ENCODE peak calls at places on chromosomes 2 and 18, in six cellular contexts. One of them, this sample, is unnamed.

GRCh38 chr2:33681333-33681732 is 82.2 kb upstream of the FAM98A start:
- DNase-seq in left cardiac atrium: no peak
- DNase-seq in cardiac septum: no peak
- DNase-seq in A549: peak; percentile 30
- DNase-seq in EL: peak; percentile 12
- DNase-seq in choroid plexus epithelial cell: peak; percentile 10
- DNase-seq in this sample: no peak

GRCh38 chr2:29443627-29444026 is 328.4 kb downstream of the CLIP4 start:
- DNase-seq in A549: no peak
- DNase-seq in left cardiac atrium: no peak
- DNase-seq in cardiac septum: no peak
- DNase-seq in EL: peak; percentile 86
- DNase-seq in choroid plexus epithelial cell: peak; percentile 29
- DNase-seq in this sample: no peak

GRCh38 chr2:138424436-138425140 is 77.0 kb upstream of the SPOPL start:
- DNase-seq in choroid plexus epithelial cell: no peak
- DNase-seq in A549: no peak
- DNase-seq in left cardiac atrium: no peak
- DNase-seq in cardiac septum: no peak
- DNase-seq in EL: no peak
- DNase-seq in this sample: no peak

GRCh38 chr2:239531456-239532304 is 130.9 kb upstream of the HDAC4 start:
- DNase-seq in left cardiac atrium: no peak
- DNase-seq in choroid plexus epithelial cell: no peak
- DNase-seq in EL: no peak
- DNase-seq in A549: no peak
- DNase-seq in cardiac septum: no peak
- DNase-seq in this sample: peak; percentile 7

GRCh38 chr18:31666055-31666454 is 18.3 kb downstream of the B4GALT6 start:
- DNase-seq in left cardiac atrium: no peak
- DNase-seq in choroid plexus epithelial cell: no peak
- DNase-seq in EL: no peak
- DNase-seq in cardiac septum: no peak
- DNase-seq in A549: no peak
- DNase-seq in this sample: no peak

GRCh38 chr2:28413152-28413895 is 20.7 kb downstream of the FOSL2 start:
- DNase-seq in cardiac septum: peak; percentile 71
- DNase-seq in left cardiac atrium: no peak
- DNase-seq in A549: peak; percentile 51
- DNase-seq in choroid plexus epithelial cell: peak; percentile 72
- DNase-seq in EL: no peak
- DNase-seq in this sample: no peak

GRCh38 chr18:45588284-45588683 is 27.0 kb upstream of the SLC14A2 start:
- DNase-seq in choroid plexus epithelial cell: peak; percentile 41
- DNase-seq in EL: peak; percentile 81
- DNase-seq in cardiac septum: no peak
- DNase-seq in left cardiac atrium: no peak
- DNase-seq in A549: no peak
- DNase-seq in this sample: no peak

GRCh38 chr2:207046642-207047213 is 107.4 kb downstream of the CPO start:
- DNase-seq in cardiac septum: no peak
- DNase-seq in A549: peak; percentile 4
- DNase-seq in EL: peak; percentile 33
- DNase-seq in left cardiac atrium: no peak
- DNase-seq in choroid plexus epithelial cell: peak; percentile 59
- DNase-seq in this sample: no peak

GRCh38 chr2:15307526-15307925 is 253.6 kb downstream of the NBAS start:
- DNase-seq in choroid plexus epithelial cell: peak; percentile 56
- DNase-seq in cardiac septum: no peak
- DNase-seq in EL: no peak
- DNase-seq in left cardiac atrium: no peak
- DNase-seq in A549: no peak
- DNase-seq in this sample: no peak

GRCh38 chr2:208509586-208509985 is 103.0 kb downstream of the PTH2R start:
- DNase-seq in A549: no peak
- DNase-seq in left cardiac atrium: no peak
- DNase-seq in cardiac septum: no peak
- DNase-seq in EL: no peak
- DNase-seq in choroid plexus epithelial cell: no peak
- DNase-seq in this sample: no peak

GRCh38 chr2:26646986-26647672 is 6.0 kb upstream of the CIB4 start:
- DNase-seq in choroid plexus epithelial cell: no peak
- DNase-seq in EL: no peak
- DNase-seq in A549: no peak
- DNase-seq in cardiac septum: no peak
- DNase-seq in left cardiac atrium: no peak
- DNase-seq in this sample: no peak

GRCh38 chr18:71743634-71744033 is 800.5 kb downstream of the CBLN2 start:
- DNase-seq in cardiac septum: no peak
- DNase-seq in EL: no peak
- DNase-seq in choroid plexus epithelial cell: no peak
- DNase-seq in A549: no peak
- DNase-seq in left cardiac atrium: no peak
- DNase-seq in this sample: no peak

GRCh38 chr18:45106331-45106774 is 425.7 kb downstream of the SETBP1 start:
- DNase-seq in choroid plexus epithelial cell: peak; percentile 6
- DNase-seq in left cardiac atrium: no peak
- DNase-seq in EL: peak; percentile 4
- DNase-seq in cardiac septum: no peak
- DNase-seq in A549: no peak
- DNase-seq in this sample: no peak

GRCh38 chr2:146734042-146734715 is 1110.7 kb upstream of the ACVR2A start:
- DNase-seq in cardiac septum: no peak
- DNase-seq in choroid plexus epithelial cell: peak; percentile 90
- DNase-seq in A549: peak; percentile 52
- DNase-seq in left cardiac atrium: no peak
- DNase-seq in EL: peak; percentile 54
- DNase-seq in this sample: no peak

GRCh38 chr2:51579412-51579811 is 547.5 kb upstream of the NRXN1 start:
- DNase-seq in cardiac septum: no peak
- DNase-seq in EL: no peak
- DNase-seq in choroid plexus epithelial cell: no peak
- DNase-seq in left cardiac atrium: no peak
- DNase-seq in A549: no peak
- DNase-seq in this sample: no peak

GRCh38 chr2:99512081-99512480 is 22.3 kb upstream of the REV1 start:
- DNase-seq in left cardiac atrium: no peak
- DNase-seq in A549: no peak
- DNase-seq in choroid plexus epithelial cell: no peak
- DNase-seq in EL: no peak
- DNase-seq in cardiac septum: no peak
- DNase-seq in this sample: no peak

GRCh38 chr18:21489119-21489750 is 111.3 kb downstream of the ESCO1 start:
- DNase-seq in left cardiac atrium: no peak
- DNase-seq in EL: peak; percentile 52
- DNase-seq in cardiac septum: no peak
- DNase-seq in choroid plexus epithelial cell: peak; percentile 84
- DNase-seq in A549: peak; percentile 60
- DNase-seq in this sample: no peak

GRCh38 chr2:124804014-124804940 is 779.2 kb downstream of the CNTNAP5 start:
- DNase-seq in cardiac septum: no peak
- DNase-seq in A549: peak; percentile 40
- DNase-seq in left cardiac atrium: no peak
- DNase-seq in EL: peak; percentile 4
- DNase-seq in choroid plexus epithelial cell: peak; percentile 0
- DNase-seq in this sample: no peak

GRCh38 chr2:119638246-119638645 is 40.8 kb upstream of the TMEM177 start:
- DNase-seq in left cardiac atrium: no peak
- DNase-seq in EL: no peak
- DNase-seq in cardiac septum: no peak
- DNase-seq in A549: no peak
- DNase-seq in choroid plexus epithelial cell: no peak
- DNase-seq in this sample: no peak

GRCh38 chr2:11930211-11930761 is 183.9 kb downstream of the LPIN1 start:
- DNase-seq in EL: no peak
- DNase-seq in left cardiac atrium: peak; percentile 41
- DNase-seq in choroid plexus epithelial cell: peak; percentile 46
- DNase-seq in cardiac septum: no peak
- DNase-seq in A549: no peak
- DNase-seq in this sample: peak; percentile 86

GRCh38 chr2:214830794-214831346 is 21.4 kb upstream of the BARD1 start:
- DNase-seq in left cardiac atrium: no peak
- DNase-seq in cardiac septum: no peak
- DNase-seq in A549: peak; percentile 26
- DNase-seq in EL: peak; percentile 20
- DNase-seq in choroid plexus epithelial cell: peak; percentile 74
- DNase-seq in this sample: no peak

GRCh38 chr2:70888925-70889715 is 46.6 kb upstream of the ATP6V1B1 start:
- DNase-seq in EL: no peak
- DNase-seq in A549: no peak
- DNase-seq in cardiac septum: peak; percentile 55
- DNase-seq in left cardiac atrium: no peak
- DNase-seq in choroid plexus epithelial cell: no peak
- DNase-seq in this sample: no peak

GRCh38 chr2:8652774-8653426 is 29.0 kb upstream of the ID2 start:
- DNase-seq in A549: no peak
- DNase-seq in EL: no peak
- DNase-seq in cardiac septum: peak; percentile 67
- DNase-seq in left cardiac atrium: no peak
- DNase-seq in choroid plexus epithelial cell: no peak
- DNase-seq in this sample: no peak

This sample was measured in lower lobe of right lung.